ENCODE peak calls at places on chromosomes 2 and 18, in nine cellular contexts. Q is GM23248, T is pancreas, S is stomach, Y is OCI-LY7, C is PC-3, X is mucosa of descending colon, Z is endodermal cell, M is A549. L is an unnamed sample.
A peak's percentile ranks its signal among the peaks of the same experiment; 100 is the strongest.

GRCh38 chr18:62088146-62088545 is 98.7 kb downstream of the PIGN start:
- DNase-seq in Q (peak; percentile 10), T (no peak), S (no peak), Y (no peak), C (no peak), X (no peak), Z (no peak), M (no peak), L (no peak)

GRCh38 chr2:137828624-137829023 is 135.6 kb upstream of the HNMT start:
- DNase-seq in Q (no peak), T (no peak), S (no peak), Y (no peak), C (no peak), X (no peak), Z (peak; percentile 50), M (no peak), L (no peak)

GRCh38 chr18:79507546-79508480 is 112.1 kb downstream of the NFATC1 start:
- DNase-seq in Q (peak; percentile 88), T (no peak), S (peak; percentile 67), Y (no peak), C (peak; percentile 26), X (peak; percentile 71), Z (no peak), M (no peak), L (peak; percentile 59)

GRCh38 chr2:195622966-195623365 is 34.1 kb upstream of the SLC39A10 start:
- DNase-seq in Q (peak; percentile 7), T (no peak), S (no peak), Y (no peak), C (peak; percentile 78), X (no peak), Z (no peak), M (peak; percentile 54), L (no peak)

GRCh38 chr18:39448942-39449341 is 1883.3 kb upstream of the CELF4 start:
- DNase-seq in Q (peak; percentile 32), T (no peak), S (no peak), Y (no peak), C (peak; percentile 60), X (no peak), Z (no peak), M (no peak), L (no peak)

GRCh38 chr2:101956465-101957030 is 35.2 kb upstream of the IL1R2 start:
- DNase-seq in Q (peak; percentile 41), T (no peak), S (no peak), Y (no peak), C (no peak), X (no peak), Z (no peak), M (no peak), L (no peak)

GRCh38 chr2:183536714-183537113 is 412.5 kb downstream of the NUP35 start:
- DNase-seq in Q (no peak), T (no peak), S (no peak), Y (no peak), C (no peak), X (no peak), Z (no peak), M (no peak), L (no peak)

GRCh38 chr2:30106543-30106942 is 40.3 kb upstream of the YPEL5 start:
- DNase-seq in Q (peak; percentile 47), T (no peak), S (no peak), Y (no peak), C (no peak), X (no peak), Z (peak; percentile 39), M (peak; percentile 13), L (no peak)

GRCh38 chr18:13369756-13370510 is 151.4 kb downstream of the LDLRAD4 start:
- DNase-seq in Q (no peak), T (no peak), S (no peak), Y (no peak), C (no peak), X (peak; percentile 76), Z (peak; percentile 29), M (peak; percentile 53), L (peak; percentile 59)

GRCh38 chr2:85445316-85446295 is 27.1 kb downstream of the SH2D6 start:
- DNase-seq in Q (peak; percentile 81), T (peak; percentile 95), S (no peak), Y (peak; percentile 22), C (no peak), X (no peak), Z (no peak), M (peak; percentile 67), L (peak; percentile 61)

GRCh38 chr2:148978026-148978685 is 60.3 kb upstream of the LYPD6B start:
- DNase-seq in Q (no peak), T (no peak), S (no peak), Y (peak; percentile 15), C (no peak), X (no peak), Z (peak; percentile 60), M (no peak), L (no peak)

GRCh38 chr18:79964330-79965118 is at the start of gene HSBP1L1:
- DNase-seq in Q (peak; percentile 81), T (peak; percentile 88), S (peak; percentile 87), Y (peak; percentile 38), C (peak; percentile 85), X (peak; percentile 87), Z (peak; percentile 90), M (peak; percentile 58), L (peak; percentile 92)

GRCh38 chr2:43078781-43079755 is 147.3 kb downstream of the ZFP36L2 start:
- DNase-seq in Q (peak; percentile 63), T (no peak), S (no peak), Y (no peak), C (no peak), X (no peak), Z (no peak), M (no peak), L (no peak)
- H3K4me1 ChIP-seq in Q (peaks cover 66% of the 10 kb centered on the region), T (peaks cover 21% of the 10 kb centered on the region), S (peaks cover 38% of the 10 kb centered on the region), Y (no peaks in the 10 kb centered on the region), C (peaks cover 48% of the 10 kb centered on the region), X (peaks cover 9% of the 10 kb centered on the region), Z (peaks cover 5% of the 10 kb centered on the region), M (peaks cover 56% of the 10 kb centered on the region), L (peaks cover 49% of the 10 kb centered on the region)

GRCh38 chr18:41357708-41358107 is 597.3 kb upstream of the PIK3C3 start:
- DNase-seq in Q (no peak), T (no peak), S (no peak), Y (no peak), C (no peak), X (no peak), Z (no peak), M (no peak), L (no peak)
- H3K4me1 ChIP-seq in Q (no peaks in the 10 kb centered on the region), T (no peaks in the 10 kb centered on the region), S (no peaks in the 10 kb centered on the region), Y (no peaks in the 10 kb centered on the region), C (no peaks in the 10 kb centered on the region), X (no peaks in the 10 kb centered on the region), Z (no peaks in the 10 kb centered on the region), M (no peaks in the 10 kb centered on the region), L (no peaks in the 10 kb centered on the region)

GRCh38 chr2:74846481-74846880 is 12.6 kb downstream of the HK2 start:
- DNase-seq in Q (no peak), T (no peak), S (no peak), Y (no peak), C (no peak), X (no peak), Z (no peak), M (no peak), L (no peak)

GRCh38 chr2:74845991-74846390 is 12.1 kb downstream of the HK2 start:
- DNase-seq in Q (peak; percentile 41), T (no peak), S (no peak), Y (no peak), C (peak; percentile 70), X (no peak), Z (no peak), M (no peak), L (no peak)

GRCh38 chr2:74845217-74845751 is 11.4 kb downstream of the HK2 start:
- DNase-seq in Q (peak; percentile 99), T (peak; percentile 87), S (peak; percentile 93), Y (no peak), C (peak; percentile 98), X (peak; percentile 92), Z (peak; percentile 69), M (peak; percentile 76), L (peak; percentile 85)

GRCh38 chr2:74849228-74849892 is 15.4 kb downstream of the HK2 start:
- DNase-seq in Q (peak; percentile 19), T (no peak), S (peak; percentile 75), Y (peak; percentile 80), C (peak; percentile 45), X (peak; percentile 80), Z (peak; percentile 57), M (no peak), L (no peak)

GRCh38 chr2:74847075-74847858 is 13.3 kb downstream of the HK2 start:
- DNase-seq in Q (peak; percentile 42), T (no peak), S (no peak), Y (no peak), C (peak; percentile 53), X (no peak), Z (no peak), M (no peak), L (no peak)
- H3K4me1 ChIP-seq in Q (peaks cover 82% of the 10 kb centered on the region), T (peaks cover 43% of the 10 kb centered on the region), S (peaks cover 60% of the 10 kb centered on the region), Y (peaks cover 52% of the 10 kb centered on the region), C (peaks cover 99% of the 10 kb centered on the region), X (peaks cover 79% of the 10 kb centered on the region), Z (peaks cover 17% of the 10 kb centered on the region), M (peaks cover 25% of the 10 kb centered on the region), L (peaks cover 65% of the 10 kb centered on the region)

GRCh38 chr2:46079996-46080560 is 217.1 kb upstream of the EPAS1 start:
- DNase-seq in Q (no peak), T (no peak), S (no peak), Y (no peak), C (no peak), X (no peak), Z (no peak), M (no peak), L (no peak)

GRCh38 chr2:46087492-46087891 is 209.7 kb upstream of the EPAS1 start:
- DNase-seq in Q (no peak), T (no peak), S (no peak), Y (no peak), C (no peak), X (no peak), Z (no peak), M (no peak), L (no peak)

GRCh38 chr2:46086578-46087070 is 210.6 kb upstream of the EPAS1 start:
- DNase-seq in Q (no peak), T (no peak), S (no peak), Y (no peak), C (no peak), X (no peak), Z (no peak), M (no peak), L (no peak)

GRCh38 chr2:46077522-46078062 is 219.6 kb upstream of the EPAS1 start:
- DNase-seq in Q (no peak), T (no peak), S (no peak), Y (no peak), C (no peak), X (no peak), Z (no peak), M (no peak), L (no peak)

DNA sequence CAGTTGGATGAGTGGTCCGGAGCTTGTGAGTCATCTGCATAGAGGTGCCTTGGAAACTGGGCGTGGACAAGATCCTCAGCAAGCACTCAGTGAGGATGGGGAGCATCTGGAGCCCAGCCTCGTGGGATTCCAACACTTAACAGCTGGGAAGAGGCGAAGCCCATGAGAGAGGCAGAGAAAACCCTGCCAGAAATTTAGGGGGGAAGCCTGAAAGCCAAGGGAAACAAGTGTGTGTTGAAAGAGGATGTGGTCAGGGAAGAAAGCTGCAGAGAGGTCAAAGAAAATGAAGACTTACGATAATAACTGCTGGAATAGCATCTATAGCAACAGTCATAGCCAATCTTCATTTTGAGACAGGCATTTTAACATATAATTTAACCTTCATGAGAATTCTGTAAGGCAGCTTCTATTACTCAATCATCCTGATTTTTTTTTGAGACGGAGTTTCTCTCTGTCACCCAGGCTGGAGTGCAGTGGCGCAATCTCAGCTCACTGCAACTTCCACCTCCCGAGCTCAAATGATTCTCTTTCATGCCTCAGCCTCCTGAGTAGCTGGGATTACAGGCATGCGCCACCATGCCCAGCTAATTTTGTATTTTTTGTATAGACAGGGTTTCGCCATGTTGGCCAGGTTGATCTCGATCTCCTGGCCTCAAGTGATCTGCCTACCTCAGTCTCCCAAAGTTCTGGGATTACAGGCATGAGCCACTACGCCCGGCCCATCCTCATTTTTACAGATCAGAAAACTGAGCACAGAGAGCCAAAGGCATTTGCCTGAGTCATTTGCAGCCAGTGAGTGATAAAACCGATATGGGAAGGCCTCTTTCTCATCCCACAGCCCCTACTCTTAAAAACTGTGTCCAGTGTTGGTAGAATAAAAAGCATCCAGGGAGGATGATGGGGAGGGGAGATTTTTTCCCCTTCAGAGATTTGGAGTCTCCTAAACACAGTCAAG is 214.4 kb upstream of the EPAS1 start:
- DNase-seq in Q (peak; percentile 90), T (no peak), S (no peak), Y (no peak), C (peak; percentile 23), X (peak; percentile 57), Z (no peak), M (no peak), L (no peak)
- H3K4me1 ChIP-seq in Q (peaks cover 14% of the 10 kb centered on the region), T (no peaks in the 10 kb centered on the region), S (no peaks in the 10 kb centered on the region), Y (no peaks in the 10 kb centered on the region), C (peaks cover 6% of the 10 kb centered on the region), X (no peaks in the 10 kb centered on the region), Z (no peaks in the 10 kb centered on the region), M (peaks cover 18% of the 10 kb centered on the region), L (no peaks in the 10 kb centered on the region)

L was measured in hepatocyte.